ENCODE peak calls at places on chromosome 21, in five cellular contexts. J is heart left ventricle, S is Peyer's patch, D is prostate gland, P is ovary. N is an unnamed sample.

GRCh38 chr21:35159881-35160280 is 110.8 kb upstream of the RUNX1 start:
- DNase-seq in J (no peak), S (no peak), D (no peak), P (no peak), N (no peak)

GRCh38 chr21:34632498-34632897 is 17.6 kb upstream of the RCAN1 start:
- DNase-seq in J (no peak), S (no peak), D (no peak), P (no peak), N (no peak)

GRCh38 chr21:35637431-35637830 is 422.9 kb downstream of the SETD4 start:
- DNase-seq in J (no peak), S (no peak), D (peak), P (no peak), N (peak)

GRCh38 chr21:28632718-28633408 is 359.8 kb downstream of the LTN1 start:
- DNase-seq in J (no peak), S (no peak), D (peak), P (no peak), N (no peak)

GRCh38 chr21:18832081-18832670 is 428.6 kb upstream of the TMPRSS15 start:
- DNase-seq in J (no peak), S (no peak), D (no peak), P (no peak), N (no peak)

GRCh38 chr21:37450385-37451044 is 83.9 kb downstream of the DYRK1A start:
- DNase-seq in J (no peak), S (no peak), D (no peak), P (no peak), N (no peak)

GRCh38 chr21:35905973-35906357 is 154.4 kb downstream of the SETD4 start:
- DNase-seq in J (no peak), S (no peak), D (no peak), P (no peak), N (peak)

GRCh38 chr21:28272272-28272992 is 720.2 kb downstream of the LTN1 start:
- DNase-seq in J (no peak), S (no peak), D (no peak), P (no peak), N (no peak)

GRCh38 chr21:40466893-40467483 is 380.0 kb downstream of the DSCAM start:
- DNase-seq in J (no peak), S (no peak), D (peak), P (no peak), N (peak)

GRCh38 chr21:36193200-36193599 is 36.6 kb downstream of the DOP1B start:
- DNase-seq in J (no peak), S (no peak), D (peak), P (no peak), N (no peak)

GRCh38 chr21:45981641-45982255 is at the start of gene COL6A1:
- DNase-seq in J (peak), S (peak), D (peak), P (peak), N (no peak)
- TF ChIP-seq POLR2A in J (no peak), S (peak), D (peak), P (peak), N (no peak)

DNA sequence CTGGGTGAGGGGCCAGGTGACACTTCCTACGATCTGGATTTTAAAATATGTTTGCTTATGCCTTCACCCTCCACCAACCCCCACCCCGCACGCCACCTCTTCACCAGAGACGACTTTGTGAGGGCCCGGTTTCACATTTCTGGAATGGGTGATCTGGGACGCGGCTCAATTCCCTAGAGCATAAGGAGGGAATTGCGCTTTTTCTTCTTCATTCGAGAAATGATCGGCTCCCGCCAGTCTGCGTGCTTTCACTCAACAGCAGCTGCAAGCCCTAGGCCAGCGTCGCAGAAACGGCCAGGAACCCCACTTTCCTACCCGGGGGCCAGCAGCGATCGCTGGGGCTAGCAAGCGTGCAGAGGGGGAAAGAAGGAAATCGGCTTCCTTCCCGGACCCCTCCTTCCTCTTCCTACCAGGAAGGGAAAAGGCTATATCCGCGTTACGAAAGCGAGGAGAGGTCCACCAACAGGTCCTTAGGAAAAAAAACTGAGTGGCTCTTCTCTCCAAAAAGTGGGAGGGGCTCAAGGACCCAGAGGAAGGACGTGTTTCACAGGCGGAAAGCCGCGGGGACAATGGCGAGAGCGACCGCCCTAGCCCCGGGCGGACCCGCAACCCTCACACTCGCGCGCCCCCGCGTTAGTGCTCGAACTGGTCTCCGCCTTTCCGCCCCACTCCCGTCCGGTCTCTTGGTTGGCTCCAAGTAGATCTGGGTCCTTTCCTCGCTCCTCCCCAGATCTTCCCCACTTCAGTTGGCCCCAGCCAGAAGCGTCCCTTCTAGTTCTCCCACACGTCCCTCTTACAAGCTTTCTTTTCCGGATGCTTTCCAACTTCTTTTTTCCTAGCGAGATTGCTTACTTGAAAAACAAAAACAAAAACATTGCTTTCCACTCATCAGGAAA is 1.1 kb upstream of the ADAMTS1 start:
- DNase-seq in J (peak), S (peak), D (peak), P (peak), N (peak)
- TF ChIP-seq POLR2A in J (no peak), S (peak), D (peak), P (peak), N (peak)

GRCh38 chr21:42373908-42374455 is 7.6 kb upstream of the TFF1 start:
- DNase-seq in J (no peak), S (no peak), D (no peak), P (no peak), N (no peak)

GRCh38 chr21:42373181-42373907 is 7.0 kb upstream of the TFF1 start:
- DNase-seq in J (no peak), S (no peak), D (no peak), P (no peak), N (no peak)

GRCh38 chr21:42374457-42374856 is 8.1 kb upstream of the TFF1 start:
- DNase-seq in J (no peak), S (no peak), D (no peak), P (no peak), N (no peak)

GRCh38 chr21:42369821-42370220 is 3.5 kb upstream of the TFF1 start:
- DNase-seq in J (no peak), S (no peak), D (no peak), P (no peak), N (no peak)

DNA sequence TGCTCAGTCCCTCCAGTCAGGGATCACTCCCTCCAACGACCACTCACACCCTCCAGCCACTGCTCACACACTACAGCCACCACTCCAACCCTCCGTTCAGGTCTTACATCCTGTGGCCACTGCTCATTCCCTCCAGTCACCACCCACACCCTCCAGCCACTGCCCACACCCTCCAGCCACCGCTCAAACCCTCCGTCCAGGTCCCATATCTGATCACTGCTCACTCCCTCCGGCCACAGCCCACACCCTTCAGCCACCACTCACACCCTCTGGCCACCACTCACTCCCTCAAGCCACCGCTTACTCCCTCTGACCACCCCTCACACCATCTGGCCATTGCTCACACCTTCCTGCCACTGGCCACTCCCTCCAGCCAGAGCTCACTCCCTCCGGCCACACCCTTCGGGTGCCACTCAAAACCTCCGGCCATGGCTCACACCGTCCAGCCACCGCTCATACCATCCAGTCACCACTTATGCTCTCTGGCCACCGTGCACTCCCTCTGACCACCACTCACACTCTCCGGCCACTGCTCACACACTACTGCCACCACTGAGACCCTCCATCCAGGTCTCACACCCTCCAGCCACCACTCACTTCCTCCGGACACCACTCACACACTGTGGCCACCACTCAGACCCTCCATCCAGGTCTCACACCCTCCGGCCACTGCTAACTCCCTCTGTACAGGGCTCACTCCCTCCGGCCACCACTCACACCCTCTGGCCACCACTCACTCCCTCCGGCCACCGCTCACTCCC is 4.7 kb upstream of the TFF1 start:
- DNase-seq in J (no peak), S (no peak), D (no peak), P (no peak), N (no peak)
- TF ChIP-seq POLR2A in J (no peak), S (no peak), D (no peak), P (no peak), N (no peak)

DNA sequence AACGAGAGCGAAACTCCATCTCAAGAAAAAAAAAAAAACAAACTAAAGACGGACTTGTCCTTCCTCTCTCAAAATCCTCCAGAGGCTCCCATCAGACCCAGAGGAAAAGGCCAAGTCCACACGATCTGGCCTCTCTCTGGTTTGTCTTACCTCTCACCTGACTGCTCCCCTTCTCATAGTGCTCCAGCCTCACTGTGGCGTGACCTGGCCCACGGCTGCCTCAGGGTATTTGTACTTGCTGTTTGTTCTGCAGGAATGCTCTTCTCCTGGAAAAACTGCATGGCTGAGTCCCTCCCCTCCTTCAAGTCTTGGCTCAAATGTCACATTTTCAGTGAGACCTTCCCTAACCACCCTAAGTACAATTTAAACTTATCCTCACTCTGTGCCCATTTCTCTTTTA is 8.0 kb upstream of the BRWD1 start:
- DNase-seq in J (no peak), S (no peak), D (no peak), P (no peak), N (no peak)
- TF ChIP-seq POLR2A in J (no peak), S (no peak), D (no peak), P (no peak), N (no peak)

GRCh38 chr21:32569261-32570230 is 15.8 kb downstream of the TCP10L start:
- DNase-seq in J (peak), S (peak), D (peak), P (peak), N (peak)
- TF ChIP-seq POLR2A in J (no peak), S (no peak), D (peak), P (no peak), N (no peak)

DNA sequence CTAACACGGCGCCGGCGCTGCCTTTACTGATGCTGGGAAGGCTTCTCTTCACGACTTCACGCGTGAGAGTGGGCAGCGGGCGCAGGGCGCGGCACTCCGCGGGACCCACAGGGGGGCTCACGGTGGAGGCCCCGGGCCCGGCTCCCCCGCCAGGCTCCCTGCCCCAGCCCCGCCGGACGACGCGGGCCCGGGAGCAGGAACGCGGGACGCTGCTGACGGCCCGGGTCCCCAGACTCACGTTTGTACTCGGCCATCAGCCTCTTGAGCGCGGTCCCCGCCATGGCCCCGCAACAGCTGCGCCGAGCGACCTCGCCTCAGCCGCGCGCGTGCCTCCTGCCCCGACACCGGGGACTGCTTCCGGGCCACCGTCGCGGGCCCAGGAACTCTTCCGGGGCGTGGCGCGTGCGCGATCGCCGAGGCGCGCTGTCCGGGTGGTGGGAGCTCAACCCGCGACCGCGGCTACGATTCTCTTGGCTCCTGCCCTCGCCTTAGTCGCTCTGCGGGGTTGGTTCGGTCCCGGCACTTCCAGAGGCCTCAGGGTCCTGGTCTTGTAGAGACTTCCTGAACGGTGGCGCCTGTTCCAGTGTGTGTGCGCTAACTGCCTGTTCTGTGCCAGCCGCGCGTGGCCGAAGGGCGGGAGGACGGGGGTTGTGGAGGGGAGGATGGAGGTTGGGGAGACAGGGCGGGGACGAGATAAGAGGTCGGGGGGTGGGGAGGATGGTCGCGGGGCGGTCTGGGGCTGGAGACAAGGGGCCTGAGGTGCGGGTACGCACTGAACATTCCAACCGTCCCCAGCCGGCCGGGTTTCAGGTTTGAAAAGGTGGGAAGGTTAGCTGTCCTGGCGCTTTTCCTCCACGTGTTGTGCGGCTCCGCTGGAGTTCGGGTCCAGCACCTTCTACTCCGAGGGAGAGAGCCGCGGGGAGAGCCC is at the start of gene UBE2G2:
- DNase-seq in J (peak), S (peak), D (peak), P (peak), N (no peak)
- TF ChIP-seq POLR2A in J (no peak), S (peak), D (peak), P (peak), N (no peak)

GRCh38 chr21:45506836-45507522 is 35.3 kb downstream of the SLC19A1 start:
- DNase-seq in J (no peak), S (no peak), D (no peak), P (peak), N (no peak)
- TF ChIP-seq POLR2A in J (no peak), S (no peak), D (no peak), P (no peak), N (no peak)

DNA sequence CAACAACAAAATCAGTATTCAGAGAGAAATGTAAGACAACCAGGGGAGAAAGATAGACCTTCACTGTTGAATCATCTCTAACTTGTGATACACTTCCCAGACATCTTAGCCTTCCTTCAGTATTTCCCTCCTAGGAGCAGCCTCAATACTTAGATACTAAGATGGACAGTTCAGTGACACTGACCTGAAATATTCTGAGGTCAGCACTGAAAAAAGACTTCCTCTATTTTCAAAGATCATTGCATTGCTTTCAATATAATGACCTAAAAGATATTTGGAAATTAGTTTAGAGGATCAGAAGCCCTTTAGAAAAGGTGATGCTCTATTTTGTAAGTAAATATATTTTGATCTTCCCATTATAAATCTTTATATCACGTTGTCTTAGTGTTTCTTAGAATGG is 101.0 kb downstream of the MRPL39 start:
- DNase-seq in J (no peak), S (no peak), D (no peak), P (no peak), N (no peak)
- TF ChIP-seq POLR2A in J (no peak), S (no peak), D (no peak), P (no peak), N (no peak)

DNA sequence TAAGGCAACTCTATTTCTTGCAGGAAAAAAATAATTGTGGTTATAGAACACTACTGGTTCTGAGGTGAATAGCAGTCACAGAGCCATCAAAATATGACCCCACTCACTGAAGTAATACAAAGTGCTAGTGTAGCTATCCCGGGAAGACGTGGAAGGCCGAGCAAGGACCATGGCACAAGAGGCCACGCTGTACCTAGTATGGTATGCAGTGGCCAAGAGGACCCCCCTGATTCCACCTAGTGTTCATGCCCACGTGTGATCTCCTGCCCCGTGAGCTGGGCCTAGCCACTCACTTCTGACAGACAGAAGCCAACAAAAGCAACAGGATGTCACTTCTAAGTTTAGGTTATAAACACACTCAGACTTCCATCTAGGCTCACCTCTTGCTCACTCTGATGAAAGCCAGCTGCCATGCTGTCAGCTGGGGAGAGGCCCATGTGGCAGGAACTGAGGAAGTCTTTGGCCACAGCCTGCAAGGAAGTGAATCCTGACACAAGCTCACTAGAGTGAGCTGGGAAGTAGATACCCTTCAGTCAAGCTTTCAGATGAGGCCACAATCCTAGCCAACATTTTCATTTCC is 21.7 kb upstream of the LSS start:
- DNase-seq in J (no peak), S (no peak), D (no peak), P (no peak), N (no peak)
- TF ChIP-seq POLR2A in J (no peak), S (no peak), D (no peak), P (no peak), N (no peak)

N was measured in tibial nerve.